ENCODE peak calls at places on chromosomes 4 and X, in five cellular contexts. H, W, M, E and J are unnamed samples.

GRCh38 chrX:136691028-136691809 is 43.3 kb downstream of the CD40LG start:
- DNase-seq in E (no peak), M (no peak), W (no peak), H (no peak), J (no peak)

GRCh38 chr4:108359936-108360681 is 191.4 kb upstream of the LEF1 start:
- DNase-seq in M (no peak), H (no peak), W (no peak), E (no peak), J (no peak)

GRCh38 chr4:26263165-26263564 is 57.6 kb upstream of the RBPJ start:
- DNase-seq in W (no peak), E (no peak), H (peak), M (no peak), J (no peak)

GRCh38 chr4:28267166-28267565 is 1406.5 kb downstream of the STIM2 start:
- DNase-seq in M (no peak), H (no peak), W (no peak), E (no peak), J (peak)

GRCh38 chr4:25484243-25484721 is 107.2 kb downstream of the ANAPC4 start:
- DNase-seq in M (peak), H (no peak), W (no peak), E (peak), J (no peak)

GRCh38 chr4:81635747-81636146 is 164.0 kb upstream of the RASGEF1B start:
- DNase-seq in W (peak), M (no peak), H (peak), E (no peak), J (no peak)

GRCh38 chr4:31645211-31645610 is 925.0 kb downstream of the PCDH7 start:
- DNase-seq in H (no peak), W (no peak), M (no peak), E (peak), J (no peak)

GRCh38 chrX:138710311-138710791 is 1.2 kb downstream of the FGF13 start:
- DNase-seq in H (no peak), E (no peak), W (no peak), M (no peak), J (no peak)

GRCh38 chrX:149950681-149951080 is 12.4 kb upstream of the EOLA2 start:
- DNase-seq in H (peak), M (peak), W (no peak), E (peak), J (peak)

GRCh38 chr4:83114576-83114975 is at the start of gene PLAC8:
- DNase-seq in E (no peak), M (peak), W (no peak), H (peak), J (peak)

GRCh38 chrX:155048997-155049619 is 21.8 kb downstream of the CMC4 start:
- DNase-seq in M (peak), H (peak), W (no peak), E (peak), J (peak)

GRCh38 chrX:154490021-154490413 is 412 bp downstream of the SLC10A3 start:
- DNase-seq in W (no peak), H (peak), M (peak), E (peak), J (peak)

GRCh38 chr4:11051181-11051580 is 366.6 kb upstream of the CLNK start:
- DNase-seq in H (no peak), M (no peak), E (no peak), W (no peak), J (no peak)

GRCh38 chrX:13223868-13224555 is 95.8 kb downstream of the ATXN3L start:
- DNase-seq in H (peak), W (no peak), E (peak), M (peak), J (peak)

GRCh38 chrX:36856849-36857248 is 151.3 kb upstream of the FAM47C start:
- DNase-seq in W (no peak), E (no peak), M (peak), H (no peak), J (no peak)

GRCh38 chr4:111813565-111814140 is 331.6 kb upstream of the FAM241A start:
- DNase-seq in M (no peak), W (no peak), E (no peak), H (no peak), J (no peak)

GRCh38 chr4:47510506-47511143 is 25.6 kb downstream of the ATP10D start:
- DNase-seq in H (no peak), M (peak), E (peak), W (no peak), J (peak)

GRCh38 chrX:147853701-147854100 is 58.0 kb upstream of the FMR1 start:
- DNase-seq in H (no peak), W (no peak), M (no peak), E (no peak), J (no peak)

GRCh38 chr4:181792641-181793612 is 450.3 kb upstream of the TENM3 start:
- DNase-seq in E (no peak), H (no peak), W (no peak), M (no peak), J (no peak)

GRCh38 chr4:57074753-57075152 is 35.4 kb downstream of the IGFBP7 start:
- DNase-seq in E (peak), M (peak), W (no peak), H (no peak), J (peak)

GRCh38 chr4:160202802-160203201 is 1099.9 kb downstream of the RAPGEF2 start:
- DNase-seq in H (no peak), W (no peak), M (no peak), E (no peak), J (no peak)

GRCh38 chr4:2798399-2799301 is 5.8 kb downstream of the SH3BP2 start:
- DNase-seq in H (peak), M (peak), W (peak), E (no peak), J (no peak)

GRCh38 chr4:140256335-140256734 is 102.4 kb upstream of the MAML3 start:
- DNase-seq in M (no peak), H (no peak), E (peak), W (no peak), J (peak)

GRCh38 chr4:74056114-74056857 is 17.8 kb upstream of the CXCL3 start:
- DNase-seq in E (peak), W (no peak), H (no peak), M (peak), J (no peak)

GRCh38 chr4:89551191-89551590 is 243.6 kb upstream of the GPRIN3 start:
- DNase-seq in W (no peak), E (peak), M (no peak), H (no peak), J (peak)

GRCh38 chr4:6710282-6710681 is 617 bp upstream of the MRFAP1L1 start:
- DNase-seq in W (no peak), E (no peak), H (no peak), M (no peak), J (no peak)

GRCh38 chr4:6706173-6706572 is 3.5 kb downstream of the MRFAP1L1 start:
- DNase-seq in W (no peak), M (no peak), E (no peak), H (no peak), J (no peak)

GRCh38 chr4:6714954-6715353 is 1.0 kb upstream of the BLOC1S4 start:
- DNase-seq in M (no peak), H (no peak), E (no peak), W (no peak), J (no peak)

GRCh38 chr4:6705638-6706037 is 4.0 kb downstream of the MRFAP1L1 start:
- DNase-seq in M (no peak), W (no peak), E (no peak), H (no peak), J (no peak)

GRCh38 chr4:6709230-6710114 is at the start of gene MRFAP1L1:
- DNase-seq in M (peak), H (peak), E (peak), W (peak), J (peak)
- TF ChIP-seq CTCF in M (peak), H (no peak), E (peak), W (no peak), J (no peak)

GRCh38 chr4:38177035-38177791 is 217.0 kb downstream of the PTTG2 start:
- DNase-seq in E (peak), H (no peak), W (no peak), M (peak), J (peak)
- H3K4me3 ChIP-seq in E (no peak), H (no peak), W (no peak), M (no peak), J (no peak)

GRCh38 chr4:8689741-8690140 is 97.2 kb downstream of the CPZ start:
- DNase-seq in H (no peak), M (no peak), W (peak), E (no peak), J (no peak)

GRCh38 chr4:8687083-8687482 is 94.5 kb downstream of the CPZ start:
- DNase-seq in W (no peak), E (no peak), H (no peak), M (no peak), J (no peak)

GRCh38 chr4:8690216-8690786 is 97.7 kb downstream of the CPZ start:
- DNase-seq in W (peak), H (no peak), M (no peak), E (no peak), J (no peak)

GRCh38 chr4:8688908-8689445 is 96.4 kb downstream of the CPZ start:
- DNase-seq in W (peak), H (no peak), E (no peak), M (no peak), J (no peak)

DNA sequence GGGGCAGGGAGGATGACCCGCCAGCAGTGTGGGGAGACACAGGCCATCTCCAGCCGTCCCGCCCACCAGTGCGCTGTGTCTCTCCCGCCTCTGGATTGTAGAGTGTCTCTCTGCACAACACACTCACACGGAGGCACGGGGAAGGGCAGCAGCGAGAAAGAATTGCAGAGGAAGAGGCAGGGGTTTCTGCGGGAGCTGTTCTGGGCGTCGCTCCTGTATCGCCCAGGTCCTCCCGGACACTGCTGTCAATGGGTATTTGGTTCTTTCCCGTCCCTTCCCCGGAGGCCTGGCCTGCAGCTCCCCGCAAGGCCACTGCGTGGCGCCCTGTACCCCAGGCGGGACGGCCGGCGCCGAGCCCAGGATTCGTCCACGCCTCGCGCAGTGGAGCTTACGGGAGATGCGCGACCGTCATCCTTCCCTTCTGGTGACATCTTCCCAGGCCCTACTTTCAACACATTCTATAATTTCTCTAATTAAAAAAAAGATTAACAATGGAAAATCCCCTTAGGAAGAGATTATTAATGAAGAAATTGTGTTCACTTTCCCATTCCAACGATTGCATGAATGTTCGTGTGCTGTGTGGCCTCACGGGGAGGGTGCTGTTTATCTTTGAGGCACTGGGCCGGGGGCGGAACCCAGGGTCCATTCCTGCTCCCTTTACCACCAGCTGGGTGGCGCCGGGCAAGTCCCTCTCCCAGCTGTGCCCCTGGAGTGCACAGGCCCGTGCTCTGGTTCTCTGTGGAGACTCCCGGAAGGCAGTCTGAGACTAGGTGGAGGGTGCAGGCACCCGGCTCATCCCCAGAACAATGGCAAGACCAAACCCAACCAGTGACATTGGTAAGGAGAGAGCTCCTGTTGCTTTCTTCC is 95.7 kb downstream of the CPZ start:
- DNase-seq in H (peak), W (peak), M (peak), E (no peak), J (no peak)
- TF ChIP-seq CTCF in H (peak), W (no peak), M (peak), E (peak), J (peak)

DNA sequence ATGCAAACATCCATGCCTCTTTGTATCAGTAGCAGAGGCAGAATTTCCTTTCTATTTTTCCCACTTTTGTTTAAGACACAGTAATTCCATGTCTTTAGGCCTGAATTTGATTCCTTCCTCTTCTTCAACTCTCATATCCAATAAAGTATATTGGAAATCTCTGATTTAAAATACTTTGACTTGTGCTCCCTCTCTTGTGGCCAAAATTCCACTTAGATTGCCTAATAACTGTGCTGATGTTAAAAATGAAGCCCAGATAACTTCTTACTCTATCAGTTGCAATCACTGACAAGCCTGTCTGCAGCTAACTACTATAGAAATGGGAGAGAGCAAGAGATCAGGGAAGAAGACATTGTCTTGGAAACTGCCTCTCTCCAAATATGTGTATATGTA is 163.4 kb upstream of the SPIN4 start:
- DNase-seq in H (no peak), E (peak), W (no peak), M (peak), J (peak)
- H3K4me3 ChIP-seq in H (no peak), E (no peak), W (no peak), M (no peak), J (no peak)